ENCODE peak calls at places on chromosomes 4 and X, in six cellular contexts. M is HCT116, S is OCI-LY7, Z is HepG2, C is neuronal stem cell, O is GM23248. N is an unnamed sample.

GRCh38 chrX:30150196-30150895 is 65.0 kb upstream of the MAGEB2 start:
- DNase-seq in S (no peak), C (no peak), Z (no peak), O (peak), M (no peak), N (no peak)

GRCh38 chr4:172892300-172892699 is 276.3 kb upstream of the GALNT7 start:
- DNase-seq in C (no peak), S (peak), O (peak), M (peak), Z (no peak), N (no peak)

GRCh38 chrX:136768469-136769084 is 12.2 kb downstream of the ARHGEF6 start:
- DNase-seq in Z (no peak), O (peak), S (peak), C (no peak), M (peak), N (no peak)

GRCh38 chr4:72971572-72971971 is 97.9 kb downstream of the COX18 start:
- DNase-seq in Z (no peak), C (no peak), O (peak), M (no peak), S (no peak), N (no peak)

GRCh38 chrX:22134681-22135080 is 102.6 kb downstream of the PHEX start:
- DNase-seq in C (no peak), O (peak), S (no peak), M (no peak), Z (peak), N (no peak)

GRCh38 chr4:155099231-155099630 is 109.2 kb upstream of the NPY2R start:
- DNase-seq in S (no peak), O (no peak), C (no peak), Z (no peak), M (no peak), N (no peak)

GRCh38 chrX:50098241-50098640 is 102.6 kb downstream of the AKAP4 start:
- DNase-seq in M (no peak), C (no peak), Z (no peak), O (no peak), S (no peak), N (no peak)

GRCh38 chr4:166143227-166143626 is 270.2 kb downstream of the TLL1 start:
- DNase-seq in O (peak), C (no peak), M (no peak), S (no peak), Z (no peak), N (no peak)

GRCh38 chr4:184824776-184825393 is 883 bp downstream of the ACSL1 start:
- DNase-seq in C (no peak), Z (no peak), S (peak), O (no peak), M (no peak), N (no peak)

GRCh38 chr4:6493668-6494304 is 21.4 kb upstream of the PPP2R2C start:
- DNase-seq in O (peak), S (no peak), Z (no peak), C (peak), M (no peak), N (no peak)

GRCh38 chr4:157013656-157014055 is 42.1 kb upstream of the PDGFC start:
- DNase-seq in M (no peak), C (no peak), S (no peak), Z (no peak), O (peak), N (no peak)

GRCh38 chr4:52036875-52037274 is 1.2 kb downstream of the SGCB start:
- DNase-seq in S (no peak), M (no peak), Z (no peak), O (peak), C (no peak), N (no peak)

GRCh38 chrX:133676344-133677122 is 261.2 kb upstream of the GPC4 start:
- DNase-seq in M (no peak), C (no peak), Z (peak), O (no peak), S (no peak), N (no peak)

GRCh38 chr4:72712997-72713396 is 144.0 kb upstream of the ADAMTS3 start:
- DNase-seq in C (no peak), M (no peak), S (no peak), Z (no peak), O (no peak), N (no peak)

GRCh38 chr4:6198768-6199343 is 1.5 kb downstream of the JAKMIP1 start:
- DNase-seq in Z (no peak), S (no peak), O (no peak), M (no peak), C (peak), N (no peak)

GRCh38 chr4:41430796-41431195 is 107.2 kb upstream of the LIMCH1 start:
- DNase-seq in Z (no peak), O (peak), S (no peak), C (no peak), M (no peak), N (no peak)

GRCh38 chr4:131531087-131531486 is 1618.0 kb upstream of the PCDH10 start:
- DNase-seq in O (no peak), Z (no peak), S (no peak), C (no peak), M (no peak), N (no peak)

GRCh38 chr4:127174168-127174567 is 458.6 kb upstream of the INTU start:
- DNase-seq in Z (no peak), M (no peak), O (no peak), C (no peak), S (no peak), N (no peak)

GRCh38 chr4:107044170-107044569 is 8.1 kb upstream of the DKK2 start:
- DNase-seq in C (no peak), S (peak), Z (no peak), M (peak), O (peak), N (no peak)

GRCh38 chrX:87338510-87338909 is 179.1 kb upstream of the KLHL4 start:
- DNase-seq in Z (peak), C (peak), O (peak), S (peak), M (no peak), N (no peak)

GRCh38 chr4:99606716-99607115 is 32.1 kb downstream of the MTTP start:
- DNase-seq in O (no peak), M (no peak), C (no peak), Z (no peak), S (no peak), N (no peak)

GRCh38 chr4:86036729-86037128 is 323.1 kb downstream of the MAPK10 start:
- DNase-seq in O (no peak), S (no peak), Z (no peak), C (no peak), M (no peak), N (no peak)

GRCh38 chr4:38860788-38861424 is 4.3 kb upstream of the TLR6 start:
- DNase-seq in C (peak), Z (peak), O (peak), M (peak), S (peak), N (peak)

GRCh38 chr4:53478671-53479456 is 101.4 kb downstream of the FIP1L1 start:
- DNase-seq in M (no peak), S (no peak), O (peak), Z (no peak), C (no peak), N (no peak)

GRCh38 chrX:48474127-48474526 is 1.9 kb upstream of the FTSJ1 start:
- DNase-seq in M (no peak), Z (no peak), S (peak), O (peak), C (no peak), N (no peak)

GRCh38 chrX:110403839-110404238 is 45.2 kb downstream of the RTL9 start:
- DNase-seq in O (peak), Z (no peak), M (no peak), C (no peak), S (no peak), N (no peak)

GRCh38 chrX:104707572-104707971 is 141.6 kb downstream of the IL1RAPL2 start:
- DNase-seq in C (no peak), O (no peak), Z (no peak), M (no peak), S (no peak), N (no peak)

GRCh38 chr4:126701756-126702155 is 931.0 kb upstream of the INTU start:
- DNase-seq in C (no peak), O (peak), Z (no peak), S (no peak), M (no peak), N (no peak)

GRCh38 chr4:63458010-63458409 is 951.2 kb downstream of the TECRL start:
- DNase-seq in C (no peak), O (no peak), M (no peak), S (no peak), Z (no peak), N (no peak)

GRCh38 chr4:157992038-157992706 is 180.7 kb downstream of the GASK1B start:
- DNase-seq in Z (peak), O (peak), M (peak), S (peak), C (peak), N (no peak)

GRCh38 chr4:52788806-52789205 is 37.6 kb upstream of the ERVMER34-1 start:
- DNase-seq in M (no peak), C (no peak), Z (no peak), S (no peak), O (no peak), N (no peak)

GRCh38 chr4:164446516-164446915 is 307.4 kb upstream of the SMIM31 start:
- DNase-seq in S (no peak), Z (no peak), C (no peak), O (no peak), M (no peak), N (no peak)

GRCh38 chrX:132107291-132107690 is 20.5 kb downstream of the FRMD7 start:
- DNase-seq in C (no peak), M (no peak), S (no peak), O (no peak), Z (no peak), N (no peak)

GRCh38 chr4:8050555-8051206 is 107.9 kb downstream of the ABLIM2 start:
- DNase-seq in Z (peak), S (no peak), O (peak), C (no peak), M (no peak), N (no peak)
- H3K4me2 ChIP-seq in Z (peak), S (no peak), O (no peak), C (no peak), M (no peak), N (no peak)

DNA sequence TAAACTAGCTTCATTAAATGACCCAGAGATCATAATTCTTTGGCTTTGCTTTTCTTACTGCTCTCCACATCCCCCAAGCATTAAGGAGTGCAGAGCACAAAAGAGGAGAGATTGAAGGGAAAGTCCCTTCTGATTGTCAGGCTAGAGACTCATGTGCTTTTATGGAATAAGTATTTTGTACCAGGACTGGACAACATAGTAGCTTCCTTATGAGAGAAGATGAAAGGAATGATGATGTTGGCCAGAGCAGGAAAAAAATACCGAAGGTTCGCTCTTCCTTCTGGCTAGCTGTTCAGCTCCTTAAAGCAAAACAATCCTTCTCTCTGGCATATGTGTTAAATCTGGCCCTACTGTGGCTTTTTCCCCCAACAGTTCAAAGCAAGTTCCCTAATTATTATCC is 53.1 kb downstream of the HOPX start:
- DNase-seq in O (peak), M (no peak), S (no peak), C (no peak), Z (no peak), N (no peak)
- H3K27ac ChIP-seq in O (no peak), M (no peak), S (no peak), C (no peak), Z (no peak), N (no peak)

DNA sequence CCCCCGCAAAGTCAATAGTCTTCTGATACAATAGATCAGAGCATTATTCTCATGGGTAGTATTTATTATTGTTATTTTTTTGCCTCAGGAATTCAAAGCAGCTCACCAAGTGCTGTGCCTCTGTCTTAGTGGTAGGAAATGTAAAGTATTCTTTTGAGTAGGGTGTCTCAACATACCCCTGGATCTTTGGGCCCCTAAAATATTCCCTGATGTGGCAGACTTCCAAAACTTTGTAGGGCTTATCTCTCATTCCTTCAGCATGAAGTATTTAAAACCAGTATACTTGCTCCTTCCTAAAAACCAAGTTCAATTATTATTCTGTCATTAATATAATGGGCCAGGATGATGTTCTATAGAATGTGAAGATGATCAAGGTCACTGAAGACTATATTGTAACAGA is 115.3 kb upstream of the ZNF827 start:
- DNase-seq in M (no peak), S (no peak), O (no peak), Z (no peak), C (no peak), N (no peak)
- H3K4me2 ChIP-seq in M (no peak), S (no peak), O (no peak), Z (no peak), C (no peak), N (no peak)

GRCh38 chr4:119906277-119906676 is 160.4 kb downstream of the MAD2L1 start:
- DNase-seq in M (no peak), S (no peak), C (no peak), Z (no peak), O (no peak), N (no peak)
- H3K27ac ChIP-seq in M (no peak), S (no peak), C (no peak), Z (no peak), O (no peak), N (no peak)

GRCh38 chrX:72019487-72019886 is 108.8 kb downstream of the NHSL2 start:
- DNase-seq in M (no peak), S (no peak), Z (no peak), O (no peak), C (no peak), N (no peak)

GRCh38 chrX:72023071-72023470 is 108.6 kb downstream of the RTL5 start:
- DNase-seq in M (no peak), Z (no peak), C (no peak), O (no peak), S (no peak), N (no peak)

GRCh38 chrX:72020788-72021187 is 110.1 kb downstream of the NHSL2 start:
- DNase-seq in C (no peak), S (no peak), O (no peak), M (no peak), Z (no peak), N (peak)

GRCh38 chrX:72020204-72020603 is 109.6 kb downstream of the NHSL2 start:
- DNase-seq in S (no peak), O (no peak), Z (no peak), C (no peak), M (no peak), N (no peak)

GRCh38 chrX:72021975-72022374 is 109.7 kb downstream of the RTL5 start:
- DNase-seq in C (no peak), Z (no peak), S (peak), M (no peak), O (peak), N (no peak)
- H3K4me2 ChIP-seq in C (no peak), Z (no peak), S (no peak), M (no peak), O (no peak), N (no peak)

GRCh38 chr4:70895846-70896435 is 6.2 kb upstream of the MOB1B start:
- DNase-seq in Z (no peak), C (no peak), S (peak), O (no peak), M (no peak), N (no peak)
- H3K27ac ChIP-seq in Z (no peak), C (no peak), S (no peak), O (no peak), M (no peak), N (no peak)

GRCh38 chrX:31240982-31241381 is 169.1 kb upstream of the FTHL17 start:
- DNase-seq in S (peak), C (no peak), O (no peak), Z (no peak), M (no peak), N (no peak)

GRCh38 chrX:31232506-31232905 is 160.7 kb upstream of the FTHL17 start:
- DNase-seq in O (no peak), C (no peak), M (no peak), S (peak), Z (no peak), N (no peak)

GRCh38 chrX:31233941-31234496 is 162.2 kb upstream of the FTHL17 start:
- DNase-seq in M (no peak), O (no peak), S (peak), C (no peak), Z (no peak), N (no peak)

GRCh38 chrX:31237189-31237588 is 165.3 kb upstream of the FTHL17 start:
- DNase-seq in M (no peak), S (peak), C (no peak), O (no peak), Z (no peak), N (no peak)

DNA sequence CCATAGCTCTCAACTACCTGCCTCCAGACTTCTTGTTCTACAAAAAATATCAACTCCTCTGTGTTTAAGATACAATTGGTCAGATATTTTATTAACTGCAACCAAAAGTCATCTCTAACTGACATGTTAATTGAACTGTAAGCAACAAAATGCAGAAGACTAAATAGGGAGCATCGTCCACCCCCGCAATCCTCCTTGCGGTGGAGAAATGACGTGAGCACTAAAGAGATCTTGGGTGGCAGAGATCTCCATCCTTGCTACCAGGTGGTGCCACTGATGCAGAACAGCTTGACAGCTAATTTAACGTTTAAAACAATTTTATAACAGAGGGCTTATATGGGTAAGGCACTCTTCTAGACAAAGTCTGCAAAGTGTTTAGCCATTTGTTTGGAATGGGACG is 164.4 kb upstream of the FTHL17 start:
- DNase-seq in M (no peak), S (peak), C (no peak), Z (no peak), O (no peak), N (no peak)
- H3K4me2 ChIP-seq in M (no peak), S (peak), C (no peak), Z (no peak), O (no peak), N (no peak)

DNA sequence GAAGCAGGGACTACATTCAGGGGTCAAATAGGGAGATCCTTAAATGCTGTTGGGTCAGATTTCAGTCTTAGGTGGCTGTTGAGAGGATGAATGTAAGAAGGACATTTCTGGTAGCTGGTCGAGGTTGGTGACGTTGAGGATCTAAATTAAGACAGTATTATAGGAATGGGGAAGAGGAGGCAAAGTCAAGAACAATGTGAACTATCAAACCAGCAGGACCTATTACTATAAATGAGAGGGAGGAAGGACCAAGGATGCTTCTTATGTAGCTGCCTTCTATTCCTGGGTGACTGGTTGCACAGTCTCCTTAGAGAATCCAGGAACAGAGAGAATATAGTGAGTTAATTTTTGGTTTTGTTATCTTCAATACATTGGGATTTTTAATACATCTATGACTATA is 118.5 kb upstream of the BMPR1B start:
- DNase-seq in O (no peak), Z (no peak), S (no peak), M (no peak), C (no peak), N (no peak)
- H3K27ac ChIP-seq in O (no peak), Z (no peak), S (no peak), M (no peak), C (no peak), N (no peak)